ENCODE peak calls at places on chromosomes 6 and 20, in four cellular contexts. One of them, this sample, is unnamed.

GRCh38 chr6:26284537-26285142 is 80.4 kb upstream of the BTN3A2 start:
- DNase-seq in upper lobe of right lung: peak; percentile 81
- DNase-seq in sigmoid colon: peak; percentile 87
- DNase-seq in small intestine: peak; percentile 69
- DNase-seq in this sample: peak; percentile 66

GRCh38 chr6:152636675-152637421 is at the start of gene SYNE1:
- DNase-seq in sigmoid colon: peak; percentile 68
- DNase-seq in upper lobe of right lung: peak; percentile 82
- DNase-seq in small intestine: no peak
- DNase-seq in this sample: peak; percentile 47

GRCh38 chr20:9223296-9223695 is 154.4 kb downstream of the PLCB4 start:
- DNase-seq in sigmoid colon: no peak
- DNase-seq in small intestine: no peak
- DNase-seq in upper lobe of right lung: no peak
- DNase-seq in this sample: no peak

GRCh38 chr20:31979713-31980426 is 11.9 kb downstream of the XKR7 start:
- DNase-seq in upper lobe of right lung: no peak
- DNase-seq in sigmoid colon: no peak
- DNase-seq in small intestine: no peak
- DNase-seq in this sample: peak; percentile 16

GRCh38 chr6:8837343-8837742 is 402.0 kb upstream of the SLC35B3 start:
- DNase-seq in sigmoid colon: no peak
- DNase-seq in small intestine: no peak
- DNase-seq in upper lobe of right lung: no peak
- DNase-seq in this sample: no peak

GRCh38 chr6:26017567-26017966 is 55.0 kb downstream of the TRIM38 start:
- DNase-seq in small intestine: peak; percentile 5
- DNase-seq in upper lobe of right lung: peak; percentile 81
- DNase-seq in sigmoid colon: peak; percentile 91
- DNase-seq in this sample: no peak

GRCh38 chr6:28336284-28337024 is 506 bp upstream of the ZSCAN31 start:
- DNase-seq in sigmoid colon: no peak
- DNase-seq in small intestine: peak; percentile 42
- DNase-seq in upper lobe of right lung: no peak
- DNase-seq in this sample: peak; percentile 55

GRCh38 chr6:65229768-65230167 is 477.3 kb downstream of the EYS start:
- DNase-seq in small intestine: no peak
- DNase-seq in sigmoid colon: no peak
- DNase-seq in upper lobe of right lung: no peak
- DNase-seq in this sample: peak; percentile 2

GRCh38 chr6:17281100-17281496 is at the start of gene RBM24:
- DNase-seq in small intestine: peak; percentile 55
- DNase-seq in sigmoid colon: peak; percentile 88
- DNase-seq in upper lobe of right lung: peak; percentile 82
- DNase-seq in this sample: peak; percentile 62

GRCh38 chr6:170129691-170130171 is 161.1 kb downstream of the DLL1 start:
- DNase-seq in upper lobe of right lung: peak; percentile 81
- DNase-seq in small intestine: peak; percentile 48
- DNase-seq in sigmoid colon: peak; percentile 74
- DNase-seq in this sample: peak; percentile 38

GRCh38 chr20:23198815-23199214 is 112.7 kb upstream of the CD93 start:
- DNase-seq in sigmoid colon: no peak
- DNase-seq in upper lobe of right lung: no peak
- DNase-seq in small intestine: no peak
- DNase-seq in this sample: no peak

GRCh38 chr6:42929088-42929927 is at the start of gene CNPY3:
- DNase-seq in upper lobe of right lung: peak; percentile 97
- DNase-seq in small intestine: peak; percentile 97
- DNase-seq in sigmoid colon: peak; percentile 98
- DNase-seq in this sample: peak; percentile 98

GRCh38 chr6:16481680-16482079 is 243.3 kb downstream of the GMPR start:
- DNase-seq in sigmoid colon: no peak
- DNase-seq in small intestine: peak; percentile 37
- DNase-seq in upper lobe of right lung: no peak
- DNase-seq in this sample: no peak

GRCh38 chr20:42587427-42587826 is 602.3 kb downstream of the PTPRT start:
- DNase-seq in sigmoid colon: no peak
- DNase-seq in upper lobe of right lung: no peak
- DNase-seq in small intestine: no peak
- DNase-seq in this sample: no peak

GRCh38 chr6:80440496-80441160 is 334.2 kb downstream of the BCKDHB start:
- DNase-seq in small intestine: peak; percentile 83
- DNase-seq in upper lobe of right lung: no peak
- DNase-seq in sigmoid colon: no peak
- DNase-seq in this sample: no peak

GRCh38 chr20:23361108-23361650 is 803 bp upstream of the GZF1 start:
- DNase-seq in small intestine: peak; percentile 46
- DNase-seq in sigmoid colon: no peak
- DNase-seq in upper lobe of right lung: no peak
- DNase-seq in this sample: no peak

GRCh38 chr6:157244175-157244574 is 79.1 kb downstream of the TMEM242 start:
- DNase-seq in small intestine: no peak
- DNase-seq in upper lobe of right lung: no peak
- DNase-seq in sigmoid colon: no peak
- DNase-seq in this sample: peak; percentile 88

GRCh38 chr6:52307900-52308372 is 23.4 kb upstream of the MCM3 start:
- DNase-seq in sigmoid colon: no peak
- DNase-seq in upper lobe of right lung: no peak
- DNase-seq in small intestine: no peak
- DNase-seq in this sample: no peak

GRCh38 chr6:137820952-137821351 is 46.1 kb upstream of the TNFAIP3 start:
- DNase-seq in small intestine: no peak
- DNase-seq in sigmoid colon: no peak
- DNase-seq in upper lobe of right lung: no peak
- DNase-seq in this sample: no peak

GRCh38 chr6:81831274-81831673 is 78.8 kb upstream of the TENT5A start:
- DNase-seq in sigmoid colon: no peak
- DNase-seq in upper lobe of right lung: no peak
- DNase-seq in small intestine: peak; percentile 80
- DNase-seq in this sample: no peak

GRCh38 chr6:13992417-13993055 is 67.8 kb downstream of the RNF182 start:
- DNase-seq in upper lobe of right lung: no peak
- DNase-seq in small intestine: no peak
- DNase-seq in sigmoid colon: no peak
- DNase-seq in this sample: no peak

GRCh38 chr6:96899019-96899418 is 1.3 kb upstream of the NDUFAF4 start:
- DNase-seq in small intestine: peak; percentile 51
- DNase-seq in upper lobe of right lung: no peak
- DNase-seq in sigmoid colon: no peak
- DNase-seq in this sample: peak; percentile 57

GRCh38 chr20:10524643-10525042 is 89.5 kb downstream of the SLX4IP start:
- DNase-seq in upper lobe of right lung: no peak
- DNase-seq in sigmoid colon: no peak
- DNase-seq in small intestine: no peak
- DNase-seq in this sample: no peak

GRCh38 chr6:160667854-160668481 is 3.9 kb upstream of the LPA start:
- DNase-seq in sigmoid colon: no peak
- DNase-seq in small intestine: peak; percentile 14
- DNase-seq in upper lobe of right lung: no peak
- DNase-seq in this sample: peak; percentile 2

GRCh38 chr6:89956182-89956581 is 61.9 kb downstream of the GJA10 start:
- DNase-seq in sigmoid colon: no peak
- DNase-seq in upper lobe of right lung: no peak
- DNase-seq in small intestine: no peak
- DNase-seq in this sample: no peak

GRCh38 chr20:34074101-34074760 is 37.8 kb downstream of the EIF2S2 start:
- DNase-seq in small intestine: no peak
- DNase-seq in upper lobe of right lung: no peak
- DNase-seq in sigmoid colon: peak; percentile 32
- DNase-seq in this sample: no peak

GRCh38 chr6:5622276-5623005 is 361.1 kb downstream of the FARS2 start:
- DNase-seq in small intestine: no peak
- DNase-seq in upper lobe of right lung: no peak
- DNase-seq in sigmoid colon: no peak
- DNase-seq in this sample: no peak

GRCh38 chr6:37600287-37600916 is 97.3 kb downstream of the MDGA1 start:
- DNase-seq in small intestine: no peak
- DNase-seq in upper lobe of right lung: no peak
- DNase-seq in sigmoid colon: no peak
- DNase-seq in this sample: no peak
- H3K27ac ChIP-seq in small intestine: no peak overlapping the region
- H3K27ac ChIP-seq in upper lobe of right lung: no peak overlapping the region
- H3K27ac ChIP-seq in sigmoid colon: no peak overlapping the region
- H3K27ac ChIP-seq in this sample: no peak overlapping the region

DNA sequence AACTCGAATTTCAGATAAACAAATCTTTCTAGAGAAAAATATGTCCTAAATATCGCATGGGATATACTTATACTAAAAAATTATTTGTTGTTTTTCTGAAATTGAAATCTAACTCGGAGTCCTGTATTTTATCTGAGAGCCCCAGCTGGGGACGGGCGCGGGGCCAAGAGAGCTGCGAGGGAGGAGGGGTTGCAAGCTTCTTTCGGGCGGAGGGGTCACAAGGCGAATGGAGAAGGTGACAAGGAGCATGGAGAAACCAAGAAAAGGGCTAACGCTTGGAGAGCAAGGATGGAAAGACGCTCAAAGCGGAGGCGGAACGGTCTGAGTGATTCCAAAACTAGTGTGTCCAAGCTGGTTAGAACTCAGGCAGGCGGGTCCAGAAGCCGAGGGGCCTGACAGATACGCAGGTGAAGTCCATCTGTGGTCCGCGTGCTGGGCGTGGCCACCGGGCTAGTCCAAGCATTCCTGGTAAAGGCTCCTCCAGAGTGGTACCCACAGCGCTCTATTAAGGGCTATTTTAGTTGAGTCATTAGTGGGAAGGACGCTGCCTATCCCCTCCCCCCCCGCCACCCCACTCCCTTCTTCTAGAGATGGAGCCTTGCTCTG is 41.5 kb upstream of the ZNFX1 start:
- DNase-seq in sigmoid colon: no peak
- DNase-seq in small intestine: no peak
- DNase-seq in upper lobe of right lung: no peak
- DNase-seq in this sample: no peak
- H3K4me3 ChIP-seq in sigmoid colon: peak overlapping the region; percentile 30
- H3K4me3 ChIP-seq in small intestine: no peak overlapping the region
- H3K4me3 ChIP-seq in upper lobe of right lung: peak overlapping the region; percentile 37
- H3K4me3 ChIP-seq in this sample: peak overlapping the region; percentile 40

GRCh38 chr6:11209941-11210340 is 22.5 kb downstream of the NEDD9 start:
- DNase-seq in sigmoid colon: no peak
- DNase-seq in upper lobe of right lung: no peak
- DNase-seq in small intestine: no peak
- DNase-seq in this sample: no peak

GRCh38 chr6:11209369-11209768 is 23.1 kb downstream of the NEDD9 start:
- DNase-seq in sigmoid colon: no peak
- DNase-seq in upper lobe of right lung: no peak
- DNase-seq in small intestine: no peak
- DNase-seq in this sample: no peak

GRCh38 chr6:11212625-11213024 is 19.8 kb downstream of the NEDD9 start:
- DNase-seq in upper lobe of right lung: no peak
- DNase-seq in sigmoid colon: peak; percentile 83
- DNase-seq in small intestine: no peak
- DNase-seq in this sample: peak; percentile 87

GRCh38 chr6:11211235-11211634 is 21.2 kb downstream of the NEDD9 start:
- DNase-seq in small intestine: no peak
- DNase-seq in upper lobe of right lung: no peak
- DNase-seq in sigmoid colon: no peak
- DNase-seq in this sample: peak; percentile 41

DNA sequence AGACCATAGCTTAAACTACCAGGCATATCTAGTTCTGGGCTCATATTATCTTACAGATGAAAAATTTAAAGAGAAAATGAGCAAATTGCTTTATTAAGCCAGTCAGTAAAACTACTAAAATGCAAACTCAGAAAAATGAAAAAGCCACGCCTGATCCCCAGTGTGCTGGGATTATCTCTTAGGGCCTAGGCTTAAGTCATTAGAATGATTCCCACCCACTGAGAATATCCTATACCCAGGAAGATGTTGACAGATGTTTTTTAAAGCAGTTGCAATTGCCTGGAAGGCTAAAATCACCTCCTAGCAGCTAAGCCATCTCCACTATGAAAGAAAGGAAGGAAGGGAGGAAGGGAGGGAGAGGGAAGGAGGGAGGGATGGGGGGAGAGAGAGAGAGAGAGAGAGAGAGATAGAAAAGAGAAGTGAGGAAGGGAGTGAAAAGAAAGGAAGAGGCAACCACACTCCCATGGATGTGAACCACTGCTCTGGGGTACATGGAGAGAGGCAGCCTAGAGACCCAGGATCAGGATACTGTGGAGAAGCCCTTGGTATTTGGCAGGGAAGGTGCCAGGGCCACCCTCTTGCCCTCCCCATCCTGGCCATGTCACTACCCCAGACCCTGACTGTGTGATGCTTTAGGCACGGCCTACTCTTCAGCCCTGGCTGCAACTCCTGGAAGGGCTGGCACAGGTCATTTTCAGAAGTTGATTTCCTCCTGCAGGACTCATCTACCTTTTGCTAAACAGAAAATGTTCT is 21.9 kb downstream of the NEDD9 start:
- DNase-seq in small intestine: no peak
- DNase-seq in upper lobe of right lung: no peak
- DNase-seq in sigmoid colon: no peak
- DNase-seq in this sample: no peak
- H3K4me1 ChIP-seq in small intestine: peaks cover 2% of the 10 kb centered on the region
- H3K4me1 ChIP-seq in upper lobe of right lung: peaks cover 99% of the 10 kb centered on the region
- H3K4me1 ChIP-seq in sigmoid colon: no peaks in the 10 kb centered on the region
- H3K4me1 ChIP-seq in this sample: peaks cover 52% of the 10 kb centered on the region

GRCh38 chr6:154274175-154274574 is 82.4 kb downstream of the IPCEF1 start:
- DNase-seq in upper lobe of right lung: no peak
- DNase-seq in sigmoid colon: no peak
- DNase-seq in small intestine: no peak
- DNase-seq in this sample: no peak
- H3K27ac ChIP-seq in upper lobe of right lung: no peak overlapping the region
- H3K27ac ChIP-seq in sigmoid colon: no peak overlapping the region
- H3K27ac ChIP-seq in small intestine: no peak overlapping the region
- H3K27ac ChIP-seq in this sample: no peak overlapping the region

DNA sequence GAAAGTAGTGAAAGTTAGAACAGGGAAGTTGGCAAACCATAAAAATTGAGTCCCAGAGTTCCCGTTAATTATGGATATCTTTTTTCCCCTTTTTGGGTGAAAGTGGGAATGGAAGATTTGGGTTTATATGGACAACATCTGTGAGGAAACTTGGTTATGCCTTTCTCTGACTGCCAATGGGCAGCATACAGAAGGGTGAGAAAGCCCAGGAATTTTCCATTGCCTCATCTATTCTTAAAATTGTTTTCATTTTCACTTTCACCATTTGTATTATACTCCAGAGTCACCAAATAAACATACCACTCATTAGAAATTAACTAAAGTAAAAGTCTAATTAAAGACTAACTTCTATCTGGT is 35.6 kb upstream of the MYB start:
- DNase-seq in sigmoid colon: no peak
- DNase-seq in upper lobe of right lung: no peak
- DNase-seq in small intestine: peak; percentile 33
- DNase-seq in this sample: no peak
- H3K4me3 ChIP-seq in sigmoid colon: no peak overlapping the region
- H3K4me3 ChIP-seq in upper lobe of right lung: no peak overlapping the region
- H3K4me3 ChIP-seq in small intestine: no peak overlapping the region
- H3K4me3 ChIP-seq in this sample: no peak overlapping the region